ENCODE peak calls at places on chromosomes 5 and 9, in eight cellular contexts. D is CD4-positive, alpha-beta T cell; T is H9; S is breast epithelium; B is HCT116; V is mucosa of descending colon; K is neural progenitor cell; Q is neural crest cell. O is an unnamed sample.

GRCh38 chr9:136754626-136755284 is 3.3 kb downstream of the LCN8 start:
- DNase-seq in D (no peak), T (peak), S (no peak), B (no peak), V (no peak), K (peak), Q (no peak), O (peak)

GRCh38 chr5:73541981-73542380 is 23.5 kb downstream of the ANKRA2 start:
- DNase-seq in D (no peak), T (no peak), S (no peak), B (no peak), V (no peak), K (no peak), Q (no peak), O (no peak)

GRCh38 chr9:33164138-33164809 is 2.9 kb downstream of the B4GALT1 start:
- DNase-seq in D (no peak), T (no peak), S (no peak), B (no peak), V (no peak), K (no peak), Q (no peak), O (no peak)

GRCh38 chr5:169213479-169213878 is 87.5 kb downstream of the SLIT3 start:
- DNase-seq in D (no peak), T (no peak), S (no peak), B (no peak), V (no peak), K (no peak), Q (no peak), O (no peak)

GRCh38 chr9:38333047-38333446 is 59.5 kb upstream of the ALDH1B1 start:
- DNase-seq in D (no peak), T (no peak), S (no peak), B (no peak), V (no peak), K (no peak), Q (no peak), O (no peak)

GRCh38 chr9:129500166-129500862 is 120.6 kb downstream of the C9orf50 start:
- DNase-seq in D (no peak), T (no peak), S (no peak), B (no peak), V (no peak), K (peak), Q (peak), O (peak)

GRCh38 chr5:114387433-114387832 is 25.6 kb downstream of the KCNN2 start:
- DNase-seq in D (no peak), T (no peak), S (no peak), B (no peak), V (no peak), K (peak), Q (no peak), O (no peak)

GRCh38 chr5:60700347-60700815 is 415 bp upstream of the DEPDC1B start:
- DNase-seq in D (no peak), T (no peak), S (no peak), B (no peak), V (no peak), K (no peak), Q (no peak), O (no peak)

GRCh38 chr5:119022017-119022745 is 33.8 kb upstream of the DTWD2 start:
- DNase-seq in D (no peak), T (no peak), S (no peak), B (no peak), V (no peak), K (peak), Q (no peak), O (no peak)

GRCh38 chr5:92504346-92504745 is 1076.7 kb downstream of the NR2F1-AS1 start:
- DNase-seq in D (no peak), T (no peak), S (no peak), B (no peak), V (no peak), K (no peak), Q (no peak), O (no peak)

GRCh38 chr5:17118631-17119030 is 98.8 kb upstream of the BASP1 start:
- DNase-seq in D (no peak), T (no peak), S (no peak), B (peak), V (no peak), K (no peak), Q (no peak), O (no peak)

GRCh38 chr9:24464321-24464951 is 81.3 kb downstream of the IZUMO3 start:
- DNase-seq in D (no peak), T (no peak), S (no peak), B (no peak), V (no peak), K (no peak), Q (no peak), O (no peak)

GRCh38 chr9:27195191-27195590 is 86.2 kb downstream of the TEK start:
- DNase-seq in D (no peak), T (no peak), S (no peak), B (no peak), V (no peak), K (no peak), Q (no peak), O (no peak)

GRCh38 chr9:17018001-17018491 is 116.8 kb upstream of the CNTLN start:
- DNase-seq in D (no peak), T (no peak), S (no peak), B (no peak), V (no peak), K (no peak), Q (no peak), O (no peak)

GRCh38 chr9:105171589-105171988 is 72.9 kb upstream of the SLC44A1 start:
- DNase-seq in D (no peak), T (no peak), S (no peak), B (no peak), V (no peak), K (no peak), Q (no peak), O (no peak)

GRCh38 chr9:112193562-112194288 is 18.6 kb upstream of the SUSD1 start:
- DNase-seq in D (no peak), T (no peak), S (no peak), B (no peak), V (no peak), K (peak), Q (no peak), O (no peak)

GRCh38 chr9:132192728-132193127 is 30.9 kb downstream of the NTNG2 start:
- DNase-seq in D (no peak), T (no peak), S (no peak), B (no peak), V (no peak), K (no peak), Q (no peak), O (peak)

GRCh38 chr9:136700959-136701664 is 11.3 kb upstream of the DIPK1B start:
- DNase-seq in D (peak), T (no peak), S (no peak), B (no peak), V (no peak), K (no peak), Q (no peak), O (no peak)

GRCh38 chr9:5002811-5003210 is 17.7 kb downstream of the JAK2 start:
- DNase-seq in D (no peak), T (no peak), S (no peak), B (no peak), V (no peak), K (no peak), Q (no peak), O (no peak)

GRCh38 chr5:6291961-6292360 is 86.4 kb downstream of the MED10 start:
- DNase-seq in D (no peak), T (peak), S (no peak), B (peak), V (no peak), K (peak), Q (no peak), O (no peak)

GRCh38 chr5:157761690-157762611 is 18.4 kb downstream of the LSM11 start:
- DNase-seq in D (no peak), T (peak), S (no peak), B (peak), V (no peak), K (peak), Q (peak), O (peak)

GRCh38 chr9:110672873-110673508 is 4.4 kb downstream of the MUSK start:
- DNase-seq in D (no peak), T (no peak), S (no peak), B (no peak), V (no peak), K (no peak), Q (no peak), O (no peak)

GRCh38 chr5:21573915-21574314 is 1279.2 kb downstream of the CDH12 start:
- DNase-seq in D (no peak), T (no peak), S (no peak), B (no peak), V (no peak), K (no peak), Q (no peak), O (no peak)

GRCh38 chr5:179294891-179295777 is 50.1 kb downstream of the ADAMTS2 start:
- DNase-seq in D (no peak), T (no peak), S (no peak), B (no peak), V (peak), K (no peak), Q (no peak), O (no peak)

GRCh38 chr9:93667627-93668026 is 91.2 kb downstream of the PHF2 start:
- DNase-seq in D (no peak), T (peak), S (peak), B (no peak), V (no peak), K (no peak), Q (no peak), O (no peak)

GRCh38 chr5:115735108-115735998 is 81.1 kb downstream of the CDO1 start:
- DNase-seq in D (no peak), T (no peak), S (no peak), B (no peak), V (no peak), K (peak), Q (no peak), O (no peak)

GRCh38 chr9:78892769-78893168 is 595.8 kb downstream of the PSAT1 start:
- DNase-seq in D (no peak), T (no peak), S (no peak), B (no peak), V (no peak), K (no peak), Q (no peak), O (no peak)

GRCh38 chr5:160198148-160198545 is 31.2 kb upstream of the FABP6 start:
- DNase-seq in D (no peak), T (peak), S (no peak), B (no peak), V (no peak), K (no peak), Q (no peak), O (peak)

GRCh38 chr5:113056988-113057387 is 80.4 kb downstream of the DCP2 start:
- DNase-seq in D (no peak), T (peak), S (no peak), B (no peak), V (no peak), K (no peak), Q (no peak), O (no peak)

GRCh38 chr5:93874080-93874479 is 132.7 kb upstream of the POU5F2 start:
- DNase-seq in D (no peak), T (no peak), S (no peak), B (no peak), V (no peak), K (no peak), Q (no peak), O (no peak)

GRCh38 chr9:7780261-7780988 is 19.2 kb downstream of the DMAC1 start:
- DNase-seq in D (no peak), T (no peak), S (no peak), B (no peak), V (no peak), K (peak), Q (no peak), O (no peak)

GRCh38 chr5:132011561-132012384 is at the start of gene ACSL6:
- DNase-seq in D (no peak), T (peak), S (no peak), B (no peak), V (peak), K (peak), Q (peak), O (peak)

GRCh38 chr9:89952401-89952800 is 347.6 kb downstream of the GADD45G start:
- DNase-seq in D (no peak), T (no peak), S (no peak), B (no peak), V (no peak), K (no peak), Q (no peak), O (no peak)

GRCh38 chr5:149434162-149435014 is 55.3 kb upstream of the IL17B start:
- DNase-seq in D (peak), T (peak), S (no peak), B (no peak), V (no peak), K (peak), Q (peak), O (peak)

GRCh38 chr5:156188026-156188425 is 138.9 kb upstream of the SGCD start:
- DNase-seq in D (no peak), T (no peak), S (no peak), B (no peak), V (no peak), K (no peak), Q (no peak), O (no peak)

GRCh38 chr9:114389612-114390368 is 2.0 kb upstream of the AKNA start:
- DNase-seq in D (no peak), T (no peak), S (no peak), B (no peak), V (no peak), K (no peak), Q (no peak), O (no peak)

GRCh38 chr5:1484416-1485319 is 39.1 kb downstream of the LPCAT1 start:
- DNase-seq in D (no peak), T (no peak), S (no peak), B (no peak), V (no peak), K (no peak), Q (no peak), O (no peak)

GRCh38 chr9:106718996-106719395 is 144.0 kb upstream of the ZNF462 start:
- DNase-seq in D (no peak), T (no peak), S (no peak), B (no peak), V (no peak), K (no peak), Q (no peak), O (no peak)

GRCh38 chr5:159525117-159525516 is 194.8 kb upstream of the IL12B start:
- DNase-seq in D (no peak), T (no peak), S (no peak), B (no peak), V (no peak), K (no peak), Q (no peak), O (no peak)

GRCh38 chr9:136364942-136365774 is 1.6 kb upstream of the DNLZ start:
- DNase-seq in D (no peak), T (no peak), S (no peak), B (no peak), V (no peak), K (no peak), Q (no peak), O (no peak)

DNA sequence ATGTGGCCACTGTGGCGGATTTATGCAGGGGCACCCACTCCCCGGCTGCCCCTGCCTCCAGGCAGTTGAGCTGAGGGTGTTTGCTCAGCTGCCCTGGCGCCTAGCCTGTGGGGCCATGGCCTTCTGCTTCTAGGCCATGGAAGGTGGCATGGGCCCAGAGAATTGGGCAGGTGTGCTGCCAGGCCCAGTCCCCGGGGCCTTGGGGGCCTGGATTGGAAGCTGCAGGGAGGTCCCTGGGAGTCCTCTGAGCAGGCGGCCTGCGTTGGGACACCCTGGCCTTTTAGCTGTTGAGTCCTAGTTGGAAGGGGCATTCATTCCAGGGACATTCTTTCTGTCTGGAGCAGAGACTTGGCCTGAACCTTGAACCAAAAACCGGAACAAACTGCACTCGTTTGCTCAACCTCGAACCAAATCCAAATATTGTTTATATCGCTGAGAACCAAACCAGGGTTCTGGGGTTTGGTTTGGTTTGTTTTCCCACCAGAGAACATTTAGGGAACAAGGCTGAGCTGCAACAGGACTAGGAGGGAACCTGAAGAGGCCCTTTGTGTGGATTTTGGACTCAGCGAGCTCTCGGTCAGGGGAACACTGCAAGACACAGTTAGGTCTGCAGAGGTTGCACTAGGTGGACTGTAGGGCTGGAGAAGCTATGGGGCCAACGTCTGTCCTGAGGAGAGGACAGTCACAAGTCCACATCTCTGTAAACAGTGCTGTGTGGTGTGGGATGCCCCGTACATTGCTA is 116.8 kb downstream of the BOD1 start:
- DNase-seq in D (no peak), T (no peak), S (no peak), B (no peak), V (no peak), K (no peak), Q (no peak), O (no peak)
- TF ChIP-seq CTCF in D (no peak), T (no peak), S (no peak), B (no peak), V (no peak), K (no peak), Q (no peak), O (no peak)

DNA sequence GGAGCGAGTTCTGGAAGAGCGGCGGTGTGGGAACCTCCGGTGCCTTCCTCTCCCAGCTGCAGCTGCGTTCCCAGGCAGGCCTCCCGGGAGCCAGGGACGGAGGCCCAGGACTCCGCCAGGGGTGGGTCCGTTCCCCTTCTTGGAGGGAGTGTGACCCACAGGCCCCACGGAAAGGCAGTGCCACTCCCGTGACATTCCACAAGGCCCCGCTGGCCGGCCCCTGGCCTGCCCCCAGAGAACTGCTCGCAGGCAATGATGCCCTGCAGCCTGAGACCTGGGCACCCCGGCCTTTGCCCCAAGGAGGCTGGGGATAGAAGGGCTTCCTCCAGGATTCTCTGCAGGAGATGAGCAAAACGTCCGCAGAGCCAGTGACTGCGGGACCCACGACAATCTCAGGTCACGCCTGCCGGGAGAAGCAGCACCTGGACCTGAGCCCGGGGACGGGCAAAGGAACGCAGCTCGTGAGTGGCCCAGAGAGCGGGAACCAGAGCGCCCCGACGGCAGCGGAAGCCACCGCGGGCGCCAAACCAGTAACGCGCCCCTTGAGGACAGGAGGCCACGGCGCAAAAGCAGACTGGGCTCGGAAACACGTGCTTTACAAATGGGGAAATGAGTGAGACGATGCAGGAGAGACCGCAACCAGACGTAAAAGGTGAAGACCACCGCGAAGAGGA is 9.3 kb downstream of the OBP2B start:
- DNase-seq in D (peak), T (peak), S (no peak), B (no peak), V (peak), K (no peak), Q (no peak), O (no peak)
- TF ChIP-seq CTCF in D (peak), T (no peak), S (no peak), B (no peak), V (no peak), K (no peak), Q (no peak), O (no peak)

GRCh38 chr9:128260340-128260739 is 15.5 kb downstream of the GOLGA2 start:
- DNase-seq in D (no peak), T (no peak), S (no peak), B (no peak), V (no peak), K (no peak), Q (no peak), O (no peak)

GRCh38 chr9:128257907-128258306 is 17.9 kb downstream of the GOLGA2 start:
- DNase-seq in D (no peak), T (no peak), S (no peak), B (no peak), V (no peak), K (no peak), Q (no peak), O (no peak)

GRCh38 chr9:128258326-128258725 is 17.5 kb downstream of the GOLGA2 start:
- DNase-seq in D (no peak), T (no peak), S (no peak), B (no peak), V (no peak), K (no peak), Q (no peak), O (no peak)

GRCh38 chr9:128257086-128257825 is 18.6 kb downstream of the GOLGA2 start:
- DNase-seq in D (no peak), T (no peak), S (no peak), B (no peak), V (no peak), K (no peak), Q (no peak), O (no peak)

GRCh38 chr9:128259156-128259555 is 16.7 kb downstream of the GOLGA2 start:
- DNase-seq in D (no peak), T (peak), S (no peak), B (no peak), V (no peak), K (no peak), Q (no peak), O (no peak)
- TF ChIP-seq CTCF in D (no peak), T (peak), S (no peak), B (peak), V (no peak), K (no peak), Q (no peak), O (no peak)

GRCh38 chr9:99361827-99362226 is 139.7 kb downstream of the SEC61B start:
- DNase-seq in D (no peak), T (peak), S (no peak), B (no peak), V (no peak), K (peak), Q (no peak), O (no peak)

GRCh38 chr9:99362317-99362716 is 140.2 kb downstream of the SEC61B start:
- DNase-seq in D (no peak), T (no peak), S (no peak), B (no peak), V (no peak), K (no peak), Q (no peak), O (no peak)

GRCh38 chr9:99358668-99359067 is 136.6 kb downstream of the SEC61B start:
- DNase-seq in D (no peak), T (no peak), S (no peak), B (no peak), V (no peak), K (no peak), Q (no peak), O (no peak)

GRCh38 chr9:99359336-99359735 is 137.3 kb downstream of the SEC61B start:
- DNase-seq in D (no peak), T (no peak), S (no peak), B (no peak), V (no peak), K (no peak), Q (no peak), O (peak)

DNA sequence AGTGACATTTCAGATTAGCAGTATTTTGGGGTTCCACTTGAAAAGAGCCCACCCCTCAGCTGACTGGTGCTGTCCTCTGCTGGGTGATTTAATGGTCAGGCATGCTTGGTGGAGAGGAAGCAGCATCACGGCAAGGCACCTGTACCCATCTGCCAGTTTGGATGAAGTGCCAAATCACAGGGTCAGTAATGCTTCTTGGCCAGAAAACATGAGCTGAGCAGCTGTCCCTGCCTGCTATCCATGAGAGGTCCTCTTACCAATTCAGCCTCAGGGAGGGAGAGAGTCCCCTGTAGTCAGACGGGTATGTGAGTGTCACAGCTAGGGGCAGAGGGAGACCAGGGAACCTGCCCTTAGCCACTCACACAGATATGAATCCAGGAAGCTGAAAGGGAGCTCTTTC is 137.9 kb downstream of the SEC61B start:
- DNase-seq in D (no peak), T (no peak), S (no peak), B (no peak), V (no peak), K (no peak), Q (no peak), O (no peak)
- TF ChIP-seq CTCF in D (no peak), T (no peak), S (no peak), B (no peak), V (no peak), K (no peak), Q (no peak), O (no peak)